ENCODE peak calls at places on chromosomes 4 and X, in five cellular contexts. A, W, U, C and Z are unnamed samples.

GRCh38 chr4:112252234-112252633 is 20.6 kb downstream of the AP1AR start:
- DNase-seq in A (no peak), C (no peak), W (no peak), U (no peak), Z (no peak)

GRCh38 chrX:49896951-49897350 is 17.7 kb downstream of the USP27X start:
- DNase-seq in A (no peak), C (no peak), W (no peak), U (no peak), Z (no peak)

GRCh38 chr4:126595643-126596042 is 1037.1 kb upstream of the INTU start:
- DNase-seq in C (no peak), U (no peak), A (no peak), W (no peak), Z (no peak)

GRCh38 chr4:1512738-1513660 is 106.8 kb upstream of the NKX1-1 start:
- DNase-seq in A (peak), W (peak), C (peak), U (no peak), Z (peak)

GRCh38 chrX:9148626-9149385 is 114.9 kb upstream of the FAM9B start:
- DNase-seq in C (no peak), U (no peak), W (no peak), A (peak), Z (no peak)

GRCh38 chr4:78693777-78694456 is 82.2 kb upstream of the BMP2K start:
- DNase-seq in U (no peak), C (no peak), W (no peak), A (no peak), Z (no peak)

GRCh38 chr4:94695389-94695788 is 62.4 kb upstream of the BMPR1B start:
- DNase-seq in U (no peak), A (no peak), W (no peak), C (no peak), Z (no peak)

GRCh38 chr4:176906693-176907092 is 114.0 kb upstream of the VEGFC start:
- DNase-seq in W (no peak), C (no peak), A (no peak), U (no peak), Z (no peak)

GRCh38 chr4:86484241-86484640 is 109.9 kb upstream of the PTPN13 start:
- DNase-seq in A (no peak), C (no peak), U (no peak), W (no peak), Z (no peak)

GRCh38 chr4:81052119-81053068 is 21.9 kb downstream of the BMP3 start:
- DNase-seq in U (peak), W (peak), C (peak), A (peak), Z (peak)

GRCh38 chr4:154164931-154165839 is 326.4 kb downstream of the DCHS2 start:
- DNase-seq in U (peak), C (no peak), W (no peak), A (no peak), Z (peak)

GRCh38 chrX:4263005-4263404 is 549.6 kb upstream of the PRKX start:
- DNase-seq in U (no peak), W (no peak), C (peak), A (no peak), Z (no peak)

GRCh38 chrX:69522052-69522451 is 17.9 kb downstream of the NALF2 start:
- DNase-seq in W (no peak), A (no peak), U (no peak), C (no peak), Z (no peak)

GRCh38 chrX:118254611-118255010 is 91.3 kb upstream of the WDR44 start:
- DNase-seq in U (peak), A (peak), C (peak), W (peak), Z (peak)

GRCh38 chrX:38973327-38973726 is 172.1 kb downstream of the MID1IP1 start:
- DNase-seq in C (no peak), W (no peak), A (no peak), U (no peak), Z (no peak)

GRCh38 chr4:139675156-139675555 is 9.5 kb downstream of the MGST2 start:
- DNase-seq in C (no peak), U (no peak), A (no peak), W (no peak), Z (no peak)

GRCh38 chr4:73850261-73850970 is 2.7 kb upstream of the PF4V1 start:
- DNase-seq in C (no peak), W (no peak), A (no peak), U (no peak), Z (no peak)

GRCh38 chr4:73258668-73259551 is at the start of gene ANKRD17:
- DNase-seq in W (peak), U (peak), A (peak), C (peak), Z (peak)

GRCh38 chr4:17817027-17817426 is 6.2 kb downstream of the NCAPG start:
- DNase-seq in A (no peak), U (peak), W (peak), C (peak), Z (peak)

GRCh38 chr4:139740531-139741041 is 75.0 kb downstream of the MGST2 start:
- DNase-seq in U (no peak), C (peak), A (no peak), W (peak), Z (no peak)

GRCh38 chr4:169690787-169691186 is 67.0 kb downstream of the HPF1 start:
- DNase-seq in U (no peak), W (no peak), C (no peak), A (no peak), Z (no peak)

GRCh38 chrX:116246261-116246660 is 75.7 kb downstream of the AGTR2 start:
- DNase-seq in U (no peak), W (no peak), A (no peak), C (no peak), Z (peak)

GRCh38 chr4:152735302-152735917 is 44.1 kb downstream of the TIGD4 start:
- DNase-seq in W (no peak), A (no peak), C (peak), U (peak), Z (peak)

GRCh38 chr4:183783933-183784622 is 121.0 kb upstream of the STOX2 start:
- DNase-seq in U (no peak), A (no peak), W (no peak), C (no peak), Z (no peak)

GRCh38 chr4:80197601-80198444 is 520 bp downstream of the PRDM8 start:
- DNase-seq in W (no peak), C (peak), A (no peak), U (no peak), Z (no peak)

GRCh38 chr4:120443111-120443510 is 376.5 kb upstream of the MAD2L1 start:
- DNase-seq in W (no peak), U (no peak), A (no peak), C (no peak), Z (no peak)

GRCh38 chrX:19846995-19847790 is 40.2 kb downstream of the SH3KBP1 start:
- DNase-seq in A (no peak), C (no peak), U (no peak), W (no peak), Z (no peak)

DNA sequence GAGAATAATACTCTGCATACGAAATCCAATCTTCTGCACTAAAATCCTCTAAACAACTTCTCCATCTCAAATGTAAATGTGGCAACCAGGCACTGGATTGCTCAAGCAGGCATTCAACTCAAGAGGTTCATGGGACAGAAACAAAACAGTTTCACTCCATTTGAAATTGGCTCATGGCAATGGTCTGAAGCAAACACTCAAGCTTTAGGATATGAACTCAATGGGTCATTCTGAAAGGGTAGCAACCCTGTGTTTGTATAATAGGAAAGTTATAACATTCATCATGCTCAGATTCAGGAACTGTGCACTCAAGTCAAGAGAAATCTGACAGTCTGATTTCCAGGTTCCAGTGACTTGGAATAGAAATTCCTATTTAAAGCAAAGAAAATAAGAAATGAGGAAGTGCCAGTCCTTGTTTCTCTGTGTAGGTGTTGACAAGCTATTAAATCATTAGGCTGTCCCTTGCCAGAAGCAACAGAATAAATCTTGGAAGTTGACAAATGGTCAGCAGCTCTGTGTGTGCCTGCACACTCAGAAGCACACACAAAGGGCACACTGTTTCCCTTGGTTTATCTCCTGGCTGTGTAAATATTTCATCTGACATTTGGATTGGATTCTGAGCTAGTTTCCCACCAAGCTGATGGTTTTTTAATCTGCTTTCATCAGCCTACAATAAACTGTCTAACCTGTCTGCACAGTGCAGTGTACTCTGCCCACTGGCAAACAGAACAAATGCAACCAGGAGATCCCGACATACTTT is 75.9 kb upstream of the CITED1 start:
- DNase-seq in W (peak), A (no peak), C (no peak), U (no peak), Z (no peak)
- TF ChIP-seq YY1 in W (no peak), A (no peak), C (no peak), U (no peak), Z (no peak)

GRCh38 chr4:172619798-172620197 is 548.8 kb upstream of the GALNT7 start:
- DNase-seq in C (no peak), U (no peak), W (no peak), A (no peak), Z (no peak)
- TF ChIP-seq YY1 in C (no peak), U (no peak), W (no peak), A (no peak), Z (no peak)

GRCh38 chr4:53951414-53951813 is 113.0 kb downstream of the CHIC2 start:
- DNase-seq in A (no peak), W (no peak), C (no peak), U (no peak), Z (no peak)

GRCh38 chr4:53959373-53959772 is 105.0 kb downstream of the CHIC2 start:
- DNase-seq in U (no peak), W (no peak), A (no peak), C (no peak), Z (no peak)

GRCh38 chr4:53956053-53956452 is 108.4 kb downstream of the CHIC2 start:
- DNase-seq in A (no peak), U (no peak), W (no peak), C (no peak), Z (no peak)

GRCh38 chr4:53960843-53961242 is 103.6 kb downstream of the CHIC2 start:
- DNase-seq in A (no peak), W (no peak), U (no peak), C (no peak), Z (no peak)

GRCh38 chr4:53956454-53956853 is 108.0 kb downstream of the CHIC2 start:
- DNase-seq in U (no peak), A (no peak), C (peak), W (no peak), Z (no peak)
- TF ChIP-seq YY1 in U (no peak), A (no peak), C (no peak), W (no peak), Z (no peak)

GRCh38 chrX:40101430-40101802 is 3.7 kb upstream of the BCOR start:
- DNase-seq in U (no peak), W (no peak), C (no peak), A (no peak), Z (no peak)

GRCh38 chrX:40100537-40101429 is 3.0 kb upstream of the BCOR start:
- DNase-seq in W (no peak), U (no peak), C (no peak), A (no peak), Z (no peak)

GRCh38 chrX:40099046-40099968 is 1.5 kb upstream of the BCOR start:
- DNase-seq in C (peak), U (peak), W (no peak), A (no peak), Z (no peak)

GRCh38 chrX:40098264-40099045 is 697 bp upstream of the BCOR start:
- DNase-seq in U (no peak), W (no peak), C (peak), A (no peak), Z (no peak)

DNA sequence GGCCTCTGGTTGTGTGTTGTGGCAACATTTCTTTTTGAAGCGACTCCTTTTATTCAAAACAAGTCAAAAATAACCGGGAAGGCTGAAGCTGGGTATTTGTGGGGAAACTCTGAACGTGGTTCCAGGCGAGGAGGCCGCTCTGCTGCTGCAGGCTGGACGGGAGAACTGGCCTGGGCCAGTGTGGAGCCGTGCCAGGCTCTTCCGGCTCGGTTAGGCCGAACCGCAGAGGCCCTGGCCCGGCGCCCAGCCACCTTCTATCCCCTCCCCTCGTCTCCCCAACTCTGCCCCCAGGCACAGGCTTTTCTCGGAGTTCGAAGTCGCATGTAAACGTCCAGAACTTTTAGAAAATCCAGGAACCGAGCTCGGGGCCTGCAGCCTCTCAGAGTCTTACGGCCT is 2.4 kb upstream of the BCOR start:
- DNase-seq in A (no peak), C (peak), U (no peak), W (no peak), Z (no peak)
- TF ChIP-seq YY1 in A (no peak), C (no peak), U (no peak), W (no peak), Z (no peak)